ENCODE peak calls at places on chromosomes 4 and X, in eight cellular contexts. E is fibroblast of villous mesenchyme; R is hippocampal formation; J is NCI-H2029 treated with DMSO at 0.1 percent for 48 hours; P is NCI-H524 treated with DMSO at 0.1 percent for 48 hours; G is activated T-helper 9 cell treated with anti-CD3 and anti-CD28 coated beads, Interleukin-2, amount 50 U/mL, for 16 hours; U is SJSA1; K is A172. X is an unnamed sample.

GRCh38 chrX:11688201-11688600 is 22.5 kb upstream of the ARHGAP6 start:
- DNase-seq in U (no peak), K (no peak), P (no peak), R (no peak), E (no peak), G (no peak), J (no peak), X (no peak)

GRCh38 chr4:107997001-107997788 is 7.5 kb downstream of the HADH start:
- DNase-seq in P (no peak), U (peak; percentile 60), J (no peak), E (peak; percentile 83), G (no peak), R (no peak), K (peak; percentile 45), X (no peak)

GRCh38 chr4:123661080-123661737 is 264.6 kb downstream of the SPRY1 start:
- DNase-seq in E (peak; percentile 36), U (no peak), J (peak; percentile 14), P (no peak), R (peak; percentile 11), G (no peak), K (no peak), X (no peak)

GRCh38 chr4:109075617-109076016 is 226.8 kb downstream of the COL25A1 start:
- DNase-seq in U (no peak), G (no peak), K (no peak), E (no peak), R (no peak), J (no peak), P (no peak), X (no peak)

GRCh38 chrX:120499301-120500097 is 30.4 kb upstream of the LAMP2 start:
- DNase-seq in G (no peak), R (no peak), P (no peak), J (no peak), K (no peak), U (no peak), E (peak; percentile 8), X (no peak)

GRCh38 chrX:16601885-16602284 is 48.1 kb upstream of the S100G start:
- DNase-seq in K (peak; percentile 60), J (no peak), P (no peak), R (no peak), G (no peak), E (no peak), U (no peak), X (no peak)

GRCh38 chrX:134377537-134377936 is 82.4 kb upstream of the HPRT1 start:
- DNase-seq in J (no peak), P (peak; percentile 18), E (peak; percentile 46), R (no peak), U (peak; percentile 36), G (no peak), K (peak; percentile 11), X (no peak)

GRCh38 chrX:20595928-20596550 is 329.3 kb upstream of the RPS6KA3 start:
- DNase-seq in K (peak; percentile 13), G (no peak), E (peak; percentile 52), J (no peak), U (no peak), R (no peak), P (no peak), X (peak; percentile 54)

GRCh38 chr4:687048-687974 is 1.6 kb downstream of the SLC49A3 start:
- DNase-seq in P (no peak), G (no peak), E (peak; percentile 92), U (peak; percentile 59), J (no peak), R (no peak), K (peak; percentile 90), X (no peak)

GRCh38 chrX:39764441-39764914 is 333.3 kb downstream of the BCOR start:
- DNase-seq in K (peak; percentile 7), E (peak; percentile 19), J (no peak), U (no peak), P (peak; percentile 96), G (no peak), R (no peak), X (no peak)

GRCh38 chr4:156774422-156774821 is 197.2 kb downstream of the PDGFC start:
- DNase-seq in K (no peak), P (no peak), E (peak; percentile 88), U (peak; percentile 38), J (no peak), R (no peak), G (no peak), X (no peak)

GRCh38 chrX:106952988-106953387 is 32.8 kb downstream of the CLDN2 start:
- DNase-seq in G (no peak), U (no peak), J (no peak), K (no peak), E (peak; percentile 19), P (no peak), R (peak; percentile 7), X (no peak)

GRCh38 chrX:119784747-119785446 is 6.5 kb downstream of the RPL39 start:
- DNase-seq in G (peak; percentile 27), K (no peak), P (peak; percentile 13), U (peak; percentile 50), R (no peak), J (no peak), E (no peak), X (peak; percentile 12)

GRCh38 chr4:87865960-87866598 is 33.3 kb downstream of the MEPE start:
- DNase-seq in J (no peak), K (no peak), U (peak; percentile 79), G (no peak), P (no peak), E (no peak), R (no peak), X (no peak)

GRCh38 chrX:75181721-75182120 is 25.6 kb upstream of the ABCB7 start:
- DNase-seq in E (no peak), R (no peak), P (no peak), G (no peak), U (no peak), J (no peak), K (no peak), X (no peak)

GRCh38 chr4:36573441-36573840 is 292.0 kb downstream of the DTHD1 start:
- DNase-seq in G (no peak), E (no peak), J (no peak), K (no peak), P (no peak), R (no peak), U (no peak), X (no peak)

GRCh38 chrX:29295987-29296680 is 708.9 kb downstream of the IL1RAPL1 start:
- DNase-seq in E (no peak), J (no peak), R (no peak), G (no peak), K (no peak), P (no peak), U (no peak), X (no peak)

GRCh38 chrX:132491191-132491590 is 2.4 kb upstream of the MBNL3 start:
- DNase-seq in K (peak; percentile 4), P (no peak), G (no peak), E (no peak), U (no peak), R (peak; percentile 41), J (no peak), X (no peak)

GRCh38 chrX:109600114-109600710 is 24.8 kb downstream of the KCNE5 start:
- DNase-seq in P (peak; percentile 79), K (no peak), E (peak; percentile 12), R (peak; percentile 7), G (no peak), J (no peak), U (no peak), X (no peak)

GRCh38 chr4:103998752-103999151 is 279.0 kb upstream of the TACR3 start:
- DNase-seq in R (no peak), U (no peak), P (no peak), E (no peak), K (no peak), J (no peak), G (no peak), X (no peak)

GRCh38 chrX:7045238-7045955 is 102.1 kb upstream of the STS start:
- DNase-seq in G (no peak), P (no peak), E (no peak), J (no peak), U (no peak), K (no peak), R (no peak), X (no peak)

GRCh38 chr4:112073201-112073600 is 72.1 kb upstream of the FAM241A start:
- DNase-seq in K (peak; percentile 41), U (no peak), P (no peak), E (no peak), J (no peak), G (no peak), R (no peak), X (no peak)

GRCh38 chr4:101831816-101832215 is 41.3 kb downstream of the BANK1 start:
- DNase-seq in E (no peak), R (no peak), P (no peak), J (no peak), K (no peak), G (no peak), U (no peak), X (no peak)

GRCh38 chr4:139951051-139951450 is 202.9 kb downstream of the MAML3 start:
- DNase-seq in J (no peak), G (no peak), P (no peak), K (no peak), R (no peak), E (no peak), U (peak; percentile 80), X (peak; percentile 2)

GRCh38 chr4:87342872-87343271 is 20.2 kb upstream of the HSD17B13 start:
- DNase-seq in P (no peak), G (no peak), K (no peak), J (no peak), E (no peak), U (no peak), R (no peak), X (no peak)

GRCh38 chrX:98114026-98114425 is 1230.3 kb downstream of the RPA4 start:
- DNase-seq in K (no peak), J (no peak), P (no peak), G (no peak), U (no peak), R (no peak), E (no peak), X (no peak)

GRCh38 chr4:182931691-182932297 is 14.6 kb upstream of the DCTD start:
- DNase-seq in E (no peak), P (no peak), J (no peak), U (no peak), R (no peak), G (no peak), K (no peak), X (no peak)

GRCh38 chr4:76696109-76696508 is 201.8 kb downstream of the SOWAHB start:
- DNase-seq in U (no peak), R (no peak), K (no peak), P (no peak), G (no peak), J (peak; percentile 41), E (no peak), X (no peak)

GRCh38 chr4:40199999-40200880 is 3.4 kb downstream of the RHOH start:
- DNase-seq in R (no peak), G (peak; percentile 41), E (peak; percentile 61), U (no peak), P (no peak), K (peak; percentile 12), J (no peak), X (peak; percentile 92)

GRCh38 chrX:150693782-150694574 is 782 bp downstream of the MTMR1 start:
- DNase-seq in R (no peak), K (peak; percentile 61), P (no peak), E (peak; percentile 53), U (peak; percentile 62), G (peak; percentile 50), J (peak; percentile 32), X (peak; percentile 35)

GRCh38 chr4:158297866-158298265 is 87.6 kb downstream of the TMEM144 start:
- DNase-seq in K (no peak), J (no peak), G (no peak), P (no peak), R (no peak), U (no peak), E (no peak), X (no peak)

GRCh38 chr4:7612311-7612710 is 177.6 kb upstream of the PSAPL1 start:
- DNase-seq in P (no peak), J (no peak), E (no peak), K (no peak), U (no peak), G (no peak), R (no peak), X (no peak)

GRCh38 chr4:39621582-39621981 is 17.1 kb downstream of the SMIM14 start:
- DNase-seq in G (no peak), P (no peak), U (peak; percentile 81), R (no peak), E (peak; percentile 91), J (no peak), K (peak; percentile 79), X (peak; percentile 2)

GRCh38 chr4:17448689-17449088 is 63.2 kb downstream of the QDPR start:
- DNase-seq in E (peak; percentile 34), G (no peak), P (no peak), J (no peak), K (no peak), R (no peak), U (no peak), X (no peak)

X was measured in stimulated activated effector memory CD8-positive, alpha-beta T cell treated with anti-CD3 and anti-CD28 coated beads, Interleukin-12 subunit alpha, Interleukin-12 subunit beta, amount 100 ng/mL, for 72 hours.